ENCODE peak calls at places on chromosome 1, in eight cellular contexts. Z is astrocyte of the spinal cord; G is T follicular helper cell; Q is AG09319; N is adrenal gland; E is stimulated activated CD8-positive, alpha-beta memory T cell treated with anti-CD3 and anti-CD28 coated beads, Interleukin-15, amount 100 ng/mL, for 48 hours; P is iPS DF 6.9; K is HS-5. M is an unnamed sample.

GRCh38 chr1:61612600-61612999 is 112.3 kb downstream of the TM2D1 start:
- DNase-seq in Z (no peak), G (no peak), Q (no peak), N (no peak), E (no peak), P (no peak), K (no peak), M (no peak)

GRCh38 chr1:164617607-164618564 is 58.9 kb downstream of the PBX1 start:
- DNase-seq in Z (peak; percentile 51), G (no peak), Q (no peak), N (peak; percentile 42), E (no peak), P (no peak), K (no peak), M (peak; percentile 43)

GRCh38 chr1:167935252-167936067 is 1.0 kb upstream of the DCAF6 start:
- DNase-seq in Z (peak; percentile 59), G (peak; percentile 3), Q (no peak), N (peak; percentile 33), E (peak; percentile 6), P (peak; percentile 5), K (no peak), M (peak; percentile 55)

GRCh38 chr1:45348966-45349677 is 8.9 kb upstream of the MUTYH start:
- DNase-seq in Z (no peak), G (no peak), Q (peak; percentile 14), N (peak; percentile 75), E (no peak), P (no peak), K (no peak), M (no peak)

GRCh38 chr1:15916417-15916816 is 59.5 kb downstream of the ZBTB17 start:
- DNase-seq in Z (no peak), G (no peak), Q (no peak), N (no peak), E (no peak), P (no peak), K (peak; percentile 20), M (no peak)

GRCh38 chr1:90862782-90863181 is 145.7 kb upstream of the BARHL2 start:
- DNase-seq in Z (no peak), G (no peak), Q (no peak), N (no peak), E (no peak), P (no peak), K (no peak), M (no peak)

GRCh38 chr1:205978676-205979075 is 24.5 kb downstream of the RAB7B start:
- DNase-seq in Z (no peak), G (no peak), Q (no peak), N (no peak), E (no peak), P (no peak), K (no peak), M (no peak)

GRCh38 chr1:54384921-54385726 is 21.1 kb downstream of the SSBP3 start:
- DNase-seq in Z (no peak), G (no peak), Q (no peak), N (no peak), E (no peak), P (no peak), K (no peak), M (no peak)

GRCh38 chr1:23357112-23357908 is 12.3 kb downstream of the ZNF436 start:
- DNase-seq in Z (no peak), G (no peak), Q (no peak), N (no peak), E (no peak), P (peak; percentile 57), K (no peak), M (no peak)

GRCh38 chr1:228084797-228085196 is 2.3 kb downstream of the ARF1 start:
- DNase-seq in Z (no peak), G (no peak), Q (no peak), N (no peak), E (no peak), P (no peak), K (no peak), M (no peak)

GRCh38 chr1:2288816-2289536 is 60.9 kb downstream of the SKI start:
- DNase-seq in Z (no peak), G (no peak), Q (no peak), N (no peak), E (no peak), P (no peak), K (no peak), M (no peak)

GRCh38 chr1:87206044-87206443 is 122.6 kb upstream of the LMO4 start:
- DNase-seq in Z (no peak), G (no peak), Q (no peak), N (no peak), E (no peak), P (no peak), K (no peak), M (no peak)

M was measured in transverse colon.